ENCODE peak calls at places on chromosomes 6 and 20, in five cellular contexts. I is CD8-positive, alpha-beta T cell; C is left lung; R is ovary; B is cardiac muscle cell. W is an unnamed sample. For H3K4me1, the result is how much of the 10 kb centered on the place peaks cover.

GRCh38 chr20:62413896-62414481 is 6.9 kb upstream of the CABLES2 start:
- DNase-seq in I (no peak), R (no peak), B (no peak), C (no peak), W (no peak)

GRCh38 chr6:27505209-27506027 is 32.5 kb upstream of the ZNF184 start:
- DNase-seq in I (peak), B (peak), C (no peak), R (peak), W (no peak)

GRCh38 chr6:38261626-38262025 is 378.1 kb downstream of the BTBD9 start:
- DNase-seq in I (no peak), R (no peak), B (no peak), C (no peak), W (no peak)

GRCh38 chr6:117265425-117266266 is at the start of gene VGLL2:
- DNase-seq in I (no peak), C (peak), B (peak), R (no peak), W (no peak)

GRCh38 chr6:38144365-38144764 is 324.8 kb downstream of the ZFAND3 start:
- DNase-seq in B (no peak), I (no peak), C (no peak), R (no peak), W (no peak)

GRCh38 chr6:120584111-120584760 is 750.0 kb downstream of the TBC1D32 start:
- DNase-seq in I (no peak), C (no peak), R (no peak), B (no peak), W (no peak)

GRCh38 chr6:69487688-69488087 is 309.1 kb downstream of the LMBRD1 start:
- DNase-seq in B (no peak), I (no peak), R (no peak), C (no peak), W (no peak)

GRCh38 chr6:8888468-8888867 is 453.1 kb upstream of the SLC35B3 start:
- DNase-seq in I (no peak), B (no peak), C (no peak), R (no peak), W (no peak)

GRCh38 chr20:33568378-33569289 is 78.7 kb downstream of the CBFA2T2 start:
- DNase-seq in I (no peak), R (no peak), B (no peak), C (no peak), W (no peak)

GRCh38 chr6:153031335-153031955 is 28.9 kb upstream of the MTRF1L start:
- DNase-seq in R (no peak), B (no peak), C (no peak), I (no peak), W (no peak)

GRCh38 chr20:20073851-20074252 is 21.5 kb downstream of the CFAP61 start:
- DNase-seq in I (no peak), C (no peak), B (no peak), R (no peak), W (no peak)

GRCh38 chr20:9609892-9610502 is 95.6 kb downstream of the LAMP5 start:
- DNase-seq in C (no peak), B (peak), R (no peak), I (no peak), W (no peak)

GRCh38 chr6:80214436-80215022 is 108.1 kb downstream of the BCKDHB start:
- DNase-seq in R (no peak), C (no peak), B (peak), I (no peak), W (no peak)

GRCh38 chr6:166460473-166461437 is 78.0 kb upstream of the MPC1 start:
- DNase-seq in R (no peak), I (no peak), C (peak), B (peak), W (no peak)

GRCh38 chr6:167700199-167700598 is 126.5 kb upstream of the AFDN start:
- DNase-seq in C (no peak), B (no peak), I (no peak), R (no peak), W (no peak)

DNA sequence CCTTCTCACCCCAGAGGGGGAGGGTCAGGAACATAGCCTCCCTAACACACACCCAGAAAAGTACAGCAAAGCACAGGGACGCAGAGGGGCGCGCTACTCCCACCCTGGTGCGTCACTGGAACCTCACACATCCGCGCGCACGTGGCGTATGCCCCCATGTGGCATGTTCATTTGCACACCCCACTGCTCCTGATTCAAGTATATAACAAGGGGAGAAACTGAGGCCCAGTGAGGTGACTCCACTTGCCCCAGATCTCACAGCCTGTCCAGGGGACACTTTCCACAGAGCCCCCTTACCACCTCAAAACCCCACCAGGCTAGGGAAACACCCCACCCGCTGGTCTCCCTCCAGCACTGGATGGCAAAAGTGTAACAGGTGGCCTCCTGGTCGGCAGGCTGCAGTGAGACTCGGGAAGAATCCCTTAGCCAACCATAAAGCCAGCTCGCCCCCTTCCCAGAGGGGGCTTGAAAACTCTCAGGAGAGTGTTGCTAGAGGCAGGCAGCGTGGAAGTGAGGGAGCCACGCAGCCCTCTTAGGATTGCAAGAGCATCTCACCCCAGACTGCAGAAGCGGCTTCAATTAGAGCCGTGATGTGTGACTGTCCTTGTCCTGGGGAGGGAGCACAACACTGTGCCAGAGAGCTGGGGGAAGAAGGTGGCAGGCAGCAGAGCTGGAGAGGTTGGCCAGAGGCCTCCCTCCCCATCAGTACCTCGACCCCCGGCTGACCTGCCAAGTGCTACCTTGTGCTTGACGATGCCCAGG is at the start of gene GRM4:
- DNase-seq in R (no peak), I (no peak), C (no peak), B (no peak), W (no peak)
- TF ChIP-seq CTCF in R (no peak), I (no peak), C (no peak), B (no peak), W (no peak)

GRCh38 chr6:156955494-156956183 is 178.5 kb downstream of the ARID1B start:
- DNase-seq in R (no peak), B (peak), I (no peak), C (no peak), W (no peak)

GRCh38 chr6:156953125-156953477 is 175.9 kb downstream of the ARID1B start:
- DNase-seq in R (no peak), B (peak), C (no peak), I (no peak), W (no peak)

GRCh38 chr6:156954781-156955180 is 177.6 kb downstream of the ARID1B start:
- DNase-seq in I (no peak), B (no peak), C (no peak), R (no peak), W (no peak)

GRCh38 chr6:156953478-156954146 is 176.4 kb downstream of the ARID1B start:
- DNase-seq in B (peak), R (no peak), C (no peak), I (no peak), W (no peak)

DNA sequence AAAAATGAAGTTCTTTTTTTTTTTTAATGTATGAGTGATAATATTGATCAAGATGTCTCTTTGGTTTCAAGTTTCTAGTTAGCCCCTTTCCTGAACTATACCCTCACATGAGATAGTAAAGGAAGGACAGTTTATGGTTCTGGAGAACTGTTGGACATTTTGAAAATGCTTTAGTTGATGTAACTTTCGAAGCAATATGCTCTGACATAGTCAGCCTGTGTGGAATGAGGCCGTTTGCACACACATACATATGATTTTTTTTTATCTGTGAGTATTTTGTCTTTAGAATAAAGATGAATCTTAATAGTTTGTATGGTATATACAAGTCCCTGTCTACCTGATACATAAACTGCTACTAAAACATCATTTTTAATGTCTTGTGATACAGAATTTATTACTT is 177.0 kb downstream of the ARID1B start:
- DNase-seq in R (no peak), C (no peak), B (no peak), I (no peak), W (no peak)
- H3K4me1 ChIP-seq in R (under half), C (under half), B (under half), I (under half), W (under half)

GRCh38 chr6:106964954-106965353 is 9.6 kb downstream of the CD24 start:
- DNase-seq in B (no peak), I (no peak), R (no peak), C (no peak), W (no peak)

GRCh38 chr6:106967936-106968555 is 6.5 kb downstream of the CD24 start:
- DNase-seq in C (no peak), I (no peak), B (no peak), R (no peak), W (no peak)

GRCh38 chr6:106964099-106964498 is 10.4 kb downstream of the CD24 start:
- DNase-seq in R (no peak), C (no peak), B (no peak), I (no peak), W (no peak)

GRCh38 chr6:106966671-106967522 is 7.6 kb downstream of the CD24 start:
- DNase-seq in C (no peak), I (no peak), R (no peak), B (no peak), W (no peak)

GRCh38 chr6:106966229-106966628 is 8.3 kb downstream of the CD24 start:
- DNase-seq in R (no peak), I (no peak), C (no peak), B (no peak), W (no peak)
- TF ChIP-seq CTCF in R (no peak), I (no peak), C (no peak), B (no peak), W (no peak)

GRCh38 chr6:35026434-35027222 is 114.5 kb downstream of the TCP11 start:
- DNase-seq in B (no peak), R (no peak), C (no peak), I (no peak), W (no peak)

GRCh38 chr6:35025241-35026188 is 115.6 kb downstream of the TCP11 start:
- DNase-seq in B (no peak), C (no peak), R (no peak), I (no peak), W (no peak)

GRCh38 chr6:35024601-35025054 is 116.5 kb downstream of the TCP11 start:
- DNase-seq in R (no peak), I (no peak), C (no peak), B (peak), W (no peak)

GRCh38 chr6:35028781-35029180 is 112.4 kb downstream of the TCP11 start:
- DNase-seq in C (no peak), B (no peak), I (no peak), R (no peak), W (no peak)

GRCh38 chr6:35027807-35028206 is 113.3 kb downstream of the TCP11 start:
- DNase-seq in R (no peak), I (no peak), C (no peak), B (no peak), W (no peak)
- H3K4me1 ChIP-seq in R (under half), I (under half), C (under half), B (under half), W (half or more)

DNA sequence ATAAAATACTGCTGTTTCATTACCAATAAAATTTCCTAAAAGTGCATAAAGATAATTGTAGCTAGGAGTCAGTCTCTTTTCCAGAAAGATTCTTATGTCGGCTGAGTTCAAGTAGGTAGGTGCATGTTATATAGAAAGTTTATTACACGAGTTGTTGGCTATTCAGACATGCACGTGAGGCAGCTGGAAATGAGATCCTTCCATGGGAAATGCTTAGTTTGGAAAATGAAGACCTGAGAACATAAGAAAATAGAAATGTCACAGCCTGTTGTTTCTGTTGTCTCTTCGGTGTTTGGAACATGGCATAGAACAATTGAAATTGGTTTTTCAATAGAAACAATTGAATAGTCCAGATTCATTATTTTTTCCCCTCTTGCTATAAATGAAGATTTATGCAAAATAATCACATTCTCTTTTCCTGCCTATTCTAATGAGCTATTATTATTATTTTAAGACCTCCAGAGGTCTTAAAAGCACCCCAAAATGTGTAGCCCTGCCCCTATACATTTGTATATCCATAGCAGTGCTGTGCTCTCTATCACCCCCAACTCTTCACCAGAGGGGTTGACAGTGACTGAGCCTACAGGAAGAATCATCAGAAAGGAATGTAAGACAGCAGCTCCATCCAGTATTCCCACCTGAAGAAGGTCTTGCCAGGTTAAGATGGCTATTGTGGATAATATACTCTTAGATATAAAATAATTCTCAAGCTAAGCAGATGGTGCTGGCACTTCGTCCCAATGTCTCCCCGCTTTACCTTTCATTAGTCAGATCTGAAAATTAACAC is 82.2 kb downstream of the ZDHHC14 start:
- DNase-seq in R (no peak), C (no peak), I (no peak), B (no peak), W (no peak)
- TF ChIP-seq CTCF in R (no peak), C (no peak), I (no peak), B (no peak), W (no peak)

GRCh38 chr6:16136536-16137450 is 7.9 kb downstream of the MYLIP start:
- DNase-seq in I (peak), B (peak), R (no peak), C (no peak), W (no peak)

GRCh38 chr6:16141514-16141913 is 12.6 kb downstream of the MYLIP start:
- DNase-seq in I (no peak), R (no peak), B (no peak), C (no peak), W (no peak)

GRCh38 chr6:16140607-16141006 is 11.7 kb downstream of the MYLIP start:
- DNase-seq in B (no peak), C (no peak), I (no peak), R (no peak), W (no peak)

GRCh38 chr6:16137451-16137801 is 8.5 kb downstream of the MYLIP start:
- DNase-seq in R (no peak), B (no peak), I (no peak), C (no peak), W (no peak)

GRCh38 chr6:16139541-16139940 is 10.7 kb downstream of the MYLIP start:
- DNase-seq in R (no peak), C (no peak), I (no peak), B (no peak), W (no peak)
- H3K4me1 ChIP-seq in R (under half), C (half or more), I (under half), B (under half), W (under half)

GRCh38 chr6:139987091-139987490 is 612.6 kb upstream of the CITED2 start:
- DNase-seq in I (no peak), C (no peak), B (no peak), R (no peak), W (no peak)

GRCh38 chr6:139985236-139985815 is 610.9 kb upstream of the CITED2 start:
- DNase-seq in B (no peak), R (no peak), I (no peak), C (no peak), W (no peak)

GRCh38 chr6:139988702-139989101 is 614.3 kb upstream of the CITED2 start:
- DNase-seq in I (no peak), B (no peak), C (no peak), R (no peak), W (no peak)

GRCh38 chr6:139990865-139991264 is 616.4 kb upstream of the CITED2 start:
- DNase-seq in I (no peak), C (no peak), R (peak), B (peak), W (no peak)

GRCh38 chr6:139990287-139990686 is 615.8 kb upstream of the CITED2 start:
- DNase-seq in B (peak), I (no peak), C (no peak), R (no peak), W (no peak)
- TF ChIP-seq CTCF in B (no peak), I (no peak), C (no peak), R (no peak), W (no peak)

GRCh38 chr20:31835977-31836852 is 9.2 kb downstream of the FOXS1 start:
- DNase-seq in B (peak), R (peak), I (peak), C (peak), W (no peak)
- H3K4me1 ChIP-seq in B (under half), R (under half), I (under half), C (under half), W (under half)

GRCh38 chr6:132207991-132208390 is 193.3 kb downstream of the MOXD1 start:
- DNase-seq in B (no peak), I (no peak), R (no peak), C (no peak), W (no peak)

GRCh38 chr6:132205946-132206345 is 195.3 kb downstream of the MOXD1 start:
- DNase-seq in B (no peak), I (no peak), C (no peak), R (no peak), W (no peak)

GRCh38 chr6:132210886-132211563 is 190.2 kb downstream of the MOXD1 start:
- DNase-seq in R (no peak), B (peak), I (no peak), C (no peak), W (no peak)

GRCh38 chr6:132213191-132213590 is 188.1 kb downstream of the MOXD1 start:
- DNase-seq in C (no peak), B (no peak), R (no peak), I (no peak), W (no peak)

DNA sequence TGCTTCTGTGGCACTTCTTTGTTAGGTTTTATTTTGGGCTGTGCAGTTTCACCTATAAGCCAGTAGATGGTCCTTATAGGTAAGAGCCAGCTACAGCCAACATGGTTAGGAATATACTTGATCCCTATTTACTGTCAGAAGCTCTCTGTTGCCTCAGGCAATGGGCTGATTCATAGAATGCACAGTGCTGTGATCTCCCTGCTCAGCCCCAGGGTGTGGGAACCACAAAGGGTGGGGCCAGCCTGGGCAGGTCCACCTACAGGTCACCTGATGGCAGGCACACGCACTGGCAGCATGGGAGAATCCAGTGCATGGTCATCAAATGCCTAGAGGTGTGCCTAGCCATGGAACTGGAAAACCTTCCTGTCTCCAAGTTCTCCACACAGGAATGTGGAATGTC is 191.9 kb downstream of the MOXD1 start:
- DNase-seq in C (no peak), B (no peak), R (no peak), I (no peak), W (no peak)
- TF ChIP-seq CTCF in C (no peak), B (no peak), R (no peak), I (no peak), W (no peak)

DNA sequence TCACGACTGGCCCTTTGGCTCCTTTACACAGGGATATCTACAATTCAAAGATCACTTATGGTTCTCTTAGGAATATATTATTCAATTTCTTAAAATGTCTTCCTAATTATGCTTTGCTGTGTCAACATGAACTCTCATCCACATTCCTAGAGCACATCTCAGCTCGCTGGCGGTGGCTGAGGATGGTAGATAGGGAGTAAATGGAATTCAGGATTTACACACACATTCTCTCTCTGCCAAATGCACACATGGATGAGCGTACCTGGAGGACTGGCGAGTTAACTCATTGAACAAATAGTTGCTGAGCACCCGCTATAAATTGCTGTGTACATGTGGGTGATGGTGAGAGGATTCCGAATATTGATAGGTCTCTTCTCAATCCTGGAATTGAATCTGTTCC is 4.8 kb upstream of the MRPS10 start:
- DNase-seq in B (no peak), C (no peak), I (no peak), R (no peak), W (no peak)
- H3K4me1 ChIP-seq in B (under half), C (under half), I (under half), R (under half), W (under half)